ENCODE peak calls at places on chromosomes 4 and X, in nine cellular contexts. One of them, this sample, is unnamed.

GRCh38 chr4:40731792-40732245 is 17.9 kb upstream of the NSUN7 start:
- DNase-seq in BE2C: peak
- DNase-seq in right lobe of liver: peak
- DNase-seq in AG09309: no peak
- DNase-seq in choroid plexus epithelial cell: no peak
- DNase-seq in tibial nerve: peak
- DNase-seq in heart left ventricle: peak
- DNase-seq in fibroblast of the aortic adventitia: no peak
- DNase-seq in GM12864: no peak
- DNase-seq in this sample: no peak

GRCh38 chr4:92035666-92036065 is 268.1 kb upstream of the GRID2 start:
- DNase-seq in BE2C: no peak
- DNase-seq in right lobe of liver: no peak
- DNase-seq in AG09309: no peak
- DNase-seq in choroid plexus epithelial cell: no peak
- DNase-seq in tibial nerve: no peak
- DNase-seq in heart left ventricle: no peak
- DNase-seq in fibroblast of the aortic adventitia: no peak
- DNase-seq in GM12864: no peak
- DNase-seq in this sample: no peak

GRCh38 chrX:93673056-93673868 is at the start of gene NAP1L3:
- DNase-seq in BE2C: peak
- DNase-seq in right lobe of liver: peak
- DNase-seq in AG09309: peak
- DNase-seq in choroid plexus epithelial cell: peak
- DNase-seq in tibial nerve: peak
- DNase-seq in heart left ventricle: peak
- DNase-seq in fibroblast of the aortic adventitia: peak
- DNase-seq in GM12864: no peak
- DNase-seq in this sample: peak

GRCh38 chr4:24642941-24643628 is 58.7 kb upstream of the DHX15 start:
- DNase-seq in BE2C: no peak
- DNase-seq in right lobe of liver: no peak
- DNase-seq in AG09309: peak
- DNase-seq in choroid plexus epithelial cell: peak
- DNase-seq in tibial nerve: no peak
- DNase-seq in heart left ventricle: no peak
- DNase-seq in fibroblast of the aortic adventitia: peak
- DNase-seq in GM12864: no peak
- DNase-seq in this sample: peak

GRCh38 chr4:132195181-132195580 is 953.9 kb upstream of the PCDH10 start:
- DNase-seq in BE2C: no peak
- DNase-seq in right lobe of liver: no peak
- DNase-seq in AG09309: no peak
- DNase-seq in choroid plexus epithelial cell: peak
- DNase-seq in tibial nerve: no peak
- DNase-seq in heart left ventricle: no peak
- DNase-seq in fibroblast of the aortic adventitia: peak
- DNase-seq in GM12864: no peak
- DNase-seq in this sample: no peak

GRCh38 chrX:16918979-16919378 is 27.5 kb upstream of the REPS2 start:
- DNase-seq in BE2C: no peak
- DNase-seq in right lobe of liver: no peak
- DNase-seq in AG09309: no peak
- DNase-seq in choroid plexus epithelial cell: no peak
- DNase-seq in tibial nerve: no peak
- DNase-seq in heart left ventricle: no peak
- DNase-seq in fibroblast of the aortic adventitia: no peak
- DNase-seq in GM12864: no peak
- DNase-seq in this sample: no peak

GRCh38 chrX:28347526-28347925 is 239.7 kb upstream of the IL1RAPL1 start:
- DNase-seq in BE2C: no peak
- DNase-seq in right lobe of liver: no peak
- DNase-seq in AG09309: no peak
- DNase-seq in choroid plexus epithelial cell: no peak
- DNase-seq in tibial nerve: no peak
- DNase-seq in heart left ventricle: no peak
- DNase-seq in fibroblast of the aortic adventitia: no peak
- DNase-seq in GM12864: no peak
- DNase-seq in this sample: no peak

GRCh38 chr4:142036795-142037583 is 400.6 kb downstream of the IL15 start:
- DNase-seq in BE2C: no peak
- DNase-seq in right lobe of liver: no peak
- DNase-seq in AG09309: no peak
- DNase-seq in choroid plexus epithelial cell: no peak
- DNase-seq in tibial nerve: no peak
- DNase-seq in heart left ventricle: no peak
- DNase-seq in fibroblast of the aortic adventitia: peak
- DNase-seq in GM12864: no peak
- DNase-seq in this sample: peak

GRCh38 chr4:87532907-87533306 is 3.7 kb upstream of the SPARCL1 start:
- DNase-seq in BE2C: no peak
- DNase-seq in right lobe of liver: no peak
- DNase-seq in AG09309: no peak
- DNase-seq in choroid plexus epithelial cell: no peak
- DNase-seq in tibial nerve: no peak
- DNase-seq in heart left ventricle: no peak
- DNase-seq in fibroblast of the aortic adventitia: no peak
- DNase-seq in GM12864: no peak
- DNase-seq in this sample: no peak

GRCh38 chr4:151359576-151359975 is 34.2 kb upstream of the SH3D19 start:
- DNase-seq in BE2C: peak
- DNase-seq in right lobe of liver: no peak
- DNase-seq in AG09309: no peak
- DNase-seq in choroid plexus epithelial cell: no peak
- DNase-seq in tibial nerve: no peak
- DNase-seq in heart left ventricle: no peak
- DNase-seq in fibroblast of the aortic adventitia: no peak
- DNase-seq in GM12864: no peak
- DNase-seq in this sample: no peak

GRCh38 chrX:68416592-68416991 is 16.7 kb downstream of the OPHN1 start:
- DNase-seq in BE2C: no peak
- DNase-seq in right lobe of liver: no peak
- DNase-seq in AG09309: no peak
- DNase-seq in choroid plexus epithelial cell: peak
- DNase-seq in tibial nerve: no peak
- DNase-seq in heart left ventricle: no peak
- DNase-seq in fibroblast of the aortic adventitia: no peak
- DNase-seq in GM12864: no peak
- DNase-seq in this sample: peak

GRCh38 chr4:177229331-177229730 is 80.3 kb upstream of the NEIL3 start:
- DNase-seq in BE2C: no peak
- DNase-seq in right lobe of liver: no peak
- DNase-seq in AG09309: no peak
- DNase-seq in choroid plexus epithelial cell: peak
- DNase-seq in tibial nerve: no peak
- DNase-seq in heart left ventricle: no peak
- DNase-seq in fibroblast of the aortic adventitia: peak
- DNase-seq in GM12864: no peak
- DNase-seq in this sample: no peak

GRCh38 chr4:72582853-72583252 is 13.8 kb upstream of the ADAMTS3 start:
- DNase-seq in BE2C: no peak
- DNase-seq in right lobe of liver: peak
- DNase-seq in AG09309: no peak
- DNase-seq in choroid plexus epithelial cell: no peak
- DNase-seq in tibial nerve: no peak
- DNase-seq in heart left ventricle: no peak
- DNase-seq in fibroblast of the aortic adventitia: no peak
- DNase-seq in GM12864: no peak
- DNase-seq in this sample: no peak

GRCh38 chr4:76001760-76002159 is 5.5 kb downstream of the CXCL9 start:
- DNase-seq in BE2C: no peak
- DNase-seq in right lobe of liver: no peak
- DNase-seq in AG09309: no peak
- DNase-seq in choroid plexus epithelial cell: no peak
- DNase-seq in tibial nerve: no peak
- DNase-seq in heart left ventricle: no peak
- DNase-seq in fibroblast of the aortic adventitia: no peak
- DNase-seq in GM12864: no peak
- DNase-seq in this sample: no peak

GRCh38 chr4:76943129-76943620 is 6.4 kb upstream of the SEPTIN11 start:
- DNase-seq in BE2C: no peak
- DNase-seq in right lobe of liver: no peak
- DNase-seq in AG09309: no peak
- DNase-seq in choroid plexus epithelial cell: peak
- DNase-seq in tibial nerve: no peak
- DNase-seq in heart left ventricle: no peak
- DNase-seq in fibroblast of the aortic adventitia: peak
- DNase-seq in GM12864: no peak
- DNase-seq in this sample: peak

GRCh38 chr4:151198748-151199147 is 78.2 kb upstream of the PRSS48 start:
- DNase-seq in BE2C: no peak
- DNase-seq in right lobe of liver: no peak
- DNase-seq in AG09309: no peak
- DNase-seq in choroid plexus epithelial cell: peak
- DNase-seq in tibial nerve: no peak
- DNase-seq in heart left ventricle: no peak
- DNase-seq in fibroblast of the aortic adventitia: peak
- DNase-seq in GM12864: no peak
- DNase-seq in this sample: peak

GRCh38 chr4:184845367-184846011 is 19.7 kb upstream of the ACSL1 start:
- DNase-seq in BE2C: no peak
- DNase-seq in right lobe of liver: no peak
- DNase-seq in AG09309: peak
- DNase-seq in choroid plexus epithelial cell: peak
- DNase-seq in tibial nerve: no peak
- DNase-seq in heart left ventricle: no peak
- DNase-seq in fibroblast of the aortic adventitia: peak
- DNase-seq in GM12864: no peak
- DNase-seq in this sample: peak

GRCh38 chrX:3651272-3651671 is 62.2 kb downstream of the PRKX start:
- DNase-seq in BE2C: no peak
- DNase-seq in right lobe of liver: no peak
- DNase-seq in AG09309: no peak
- DNase-seq in choroid plexus epithelial cell: peak
- DNase-seq in tibial nerve: no peak
- DNase-seq in heart left ventricle: no peak
- DNase-seq in fibroblast of the aortic adventitia: peak
- DNase-seq in GM12864: no peak
- DNase-seq in this sample: peak
- TF ChIP-seq CTCF in BE2C: peak
- TF ChIP-seq CTCF in right lobe of liver: peak
- TF ChIP-seq CTCF in AG09309: peak
- TF ChIP-seq CTCF in choroid plexus epithelial cell: peak
- TF ChIP-seq CTCF in tibial nerve: peak
- TF ChIP-seq CTCF in heart left ventricle: peak
- TF ChIP-seq CTCF in fibroblast of the aortic adventitia: peak
- TF ChIP-seq CTCF in GM12864: no peak
- TF ChIP-seq CTCF in this sample: peak

GRCh38 chr4:146342600-146343192 is 128.4 kb downstream of the REELD1 start:
- DNase-seq in BE2C: peak
- DNase-seq in right lobe of liver: no peak
- DNase-seq in AG09309: no peak
- DNase-seq in choroid plexus epithelial cell: peak
- DNase-seq in tibial nerve: peak
- DNase-seq in heart left ventricle: no peak
- DNase-seq in fibroblast of the aortic adventitia: peak
- DNase-seq in GM12864: no peak
- DNase-seq in this sample: peak
- TF ChIP-seq CTCF in BE2C: peak
- TF ChIP-seq CTCF in right lobe of liver: peak
- TF ChIP-seq CTCF in AG09309: peak
- TF ChIP-seq CTCF in choroid plexus epithelial cell: peak
- TF ChIP-seq CTCF in tibial nerve: no peak
- TF ChIP-seq CTCF in heart left ventricle: peak
- TF ChIP-seq CTCF in fibroblast of the aortic adventitia: peak
- TF ChIP-seq CTCF in GM12864: peak
- TF ChIP-seq CTCF in this sample: peak

GRCh38 chrX:80879916-80880315 is 70.2 kb upstream of the BRWD3 start:
- DNase-seq in BE2C: no peak
- DNase-seq in right lobe of liver: no peak
- DNase-seq in AG09309: peak
- DNase-seq in choroid plexus epithelial cell: no peak
- DNase-seq in tibial nerve: no peak
- DNase-seq in heart left ventricle: no peak
- DNase-seq in fibroblast of the aortic adventitia: peak
- DNase-seq in GM12864: no peak
- DNase-seq in this sample: peak

GRCh38 chrX:80879143-80879542 is 69.5 kb upstream of the BRWD3 start:
- DNase-seq in BE2C: peak
- DNase-seq in right lobe of liver: peak
- DNase-seq in AG09309: no peak
- DNase-seq in choroid plexus epithelial cell: no peak
- DNase-seq in tibial nerve: peak
- DNase-seq in heart left ventricle: no peak
- DNase-seq in fibroblast of the aortic adventitia: no peak
- DNase-seq in GM12864: no peak
- DNase-seq in this sample: no peak

DNA sequence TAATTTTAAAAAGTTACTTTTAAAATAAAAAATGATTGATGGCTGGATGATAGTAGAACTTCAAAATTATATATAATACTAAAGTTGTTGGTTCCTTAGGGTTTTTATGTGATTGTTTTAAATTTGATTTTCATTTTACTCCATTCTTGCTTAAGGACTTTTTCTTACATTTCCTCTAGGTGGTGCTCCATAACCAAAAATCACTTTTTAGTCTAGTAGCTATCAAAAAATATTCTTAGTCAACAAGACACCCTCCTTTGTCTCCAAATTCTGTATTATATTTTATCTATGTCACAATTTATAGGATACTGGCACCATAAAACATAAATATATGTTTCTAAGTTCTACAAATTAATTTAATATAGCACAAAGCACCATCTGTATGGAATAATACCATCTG is 67.2 kb upstream of the BRWD3 start:
- DNase-seq in BE2C: no peak
- DNase-seq in right lobe of liver: no peak
- DNase-seq in AG09309: peak
- DNase-seq in choroid plexus epithelial cell: peak
- DNase-seq in tibial nerve: no peak
- DNase-seq in heart left ventricle: no peak
- DNase-seq in fibroblast of the aortic adventitia: peak
- DNase-seq in GM12864: no peak
- DNase-seq in this sample: peak
- TF ChIP-seq CTCF in BE2C: peak
- TF ChIP-seq CTCF in right lobe of liver: peak
- TF ChIP-seq CTCF in AG09309: peak
- TF ChIP-seq CTCF in choroid plexus epithelial cell: peak
- TF ChIP-seq CTCF in tibial nerve: no peak
- TF ChIP-seq CTCF in heart left ventricle: peak
- TF ChIP-seq CTCF in fibroblast of the aortic adventitia: peak
- TF ChIP-seq CTCF in GM12864: peak
- TF ChIP-seq CTCF in this sample: peak

DNA sequence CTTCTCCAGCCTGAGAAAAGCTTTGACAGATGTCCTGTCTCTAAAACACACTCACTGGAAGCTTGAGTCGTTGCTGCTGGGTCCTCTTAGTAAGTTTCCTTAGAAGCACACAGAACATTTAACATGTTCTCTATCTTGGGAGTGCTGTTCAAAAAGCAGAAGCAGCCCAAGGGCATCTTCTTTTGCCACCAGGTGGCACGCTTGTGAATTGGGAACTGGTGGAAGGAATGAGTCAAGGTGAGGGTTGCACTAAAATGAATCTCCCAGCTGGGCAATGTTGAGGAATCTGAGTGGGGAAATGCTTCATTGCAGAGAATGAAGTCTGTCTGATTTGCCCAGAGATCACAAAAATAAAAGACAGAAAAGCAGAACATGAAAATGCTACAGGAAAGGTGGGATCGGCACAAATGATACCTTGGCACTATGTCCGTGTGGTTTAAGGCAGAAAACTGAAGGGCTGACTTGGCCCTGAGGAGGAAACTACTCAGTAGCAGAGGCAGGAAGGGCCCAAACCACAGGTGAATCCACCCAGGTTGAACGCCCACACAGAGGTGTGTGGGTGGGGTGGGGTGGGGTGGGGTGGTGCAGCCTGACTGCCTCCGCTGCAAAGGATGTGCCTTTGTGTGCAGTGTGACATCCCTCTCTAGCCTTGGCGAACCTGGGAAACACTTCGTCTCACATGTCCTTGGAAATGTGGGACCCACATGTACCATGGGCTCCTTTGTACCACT is 26.0 kb downstream of the KIT start:
- DNase-seq in BE2C: peak
- DNase-seq in right lobe of liver: no peak
- DNase-seq in AG09309: no peak
- DNase-seq in choroid plexus epithelial cell: peak
- DNase-seq in tibial nerve: no peak
- DNase-seq in heart left ventricle: no peak
- DNase-seq in fibroblast of the aortic adventitia: peak
- DNase-seq in GM12864: no peak
- DNase-seq in this sample: peak
- TF ChIP-seq CTCF in BE2C: peak
- TF ChIP-seq CTCF in right lobe of liver: peak
- TF ChIP-seq CTCF in AG09309: peak
- TF ChIP-seq CTCF in choroid plexus epithelial cell: peak
- TF ChIP-seq CTCF in tibial nerve: no peak
- TF ChIP-seq CTCF in heart left ventricle: peak
- TF ChIP-seq CTCF in fibroblast of the aortic adventitia: peak
- TF ChIP-seq CTCF in GM12864: peak
- TF ChIP-seq CTCF in this sample: peak

This sample was measured in AG10803.